ENCODE peak calls at places on chromosomes 1 and 21, in six cellular contexts. One of them, this sample, is unnamed.

GRCh38 chr21:30072496-30072895 is 94.1 kb downstream of the CLDN17 start:
- DNase-seq in mesendoderm: peak
- DNase-seq in IMR-90: no peak
- DNase-seq in neuronal stem cell: no peak
- DNase-seq in H1: peak
- DNase-seq in mesenchymal stem cell: no peak
- DNase-seq in this sample: peak

GRCh38 chr1:3372317-3372716 is 82.1 kb upstream of the ARHGEF16 start:
- DNase-seq in mesenchymal stem cell: no peak
- DNase-seq in neuronal stem cell: no peak
- DNase-seq in IMR-90: no peak
- DNase-seq in H1: no peak
- DNase-seq in mesendoderm: no peak
- DNase-seq in this sample: no peak

GRCh38 chr1:100187912-100188311 is 9.9 kb upstream of the LRRC39 start:
- DNase-seq in mesenchymal stem cell: peak
- DNase-seq in neuronal stem cell: no peak
- DNase-seq in H1: no peak
- DNase-seq in mesendoderm: no peak
- DNase-seq in IMR-90: peak
- DNase-seq in this sample: no peak

GRCh38 chr1:22619808-22620207 is 16.6 kb upstream of the C1QA start:
- DNase-seq in mesendoderm: no peak
- DNase-seq in IMR-90: no peak
- DNase-seq in H1: no peak
- DNase-seq in neuronal stem cell: no peak
- DNase-seq in mesenchymal stem cell: no peak
- DNase-seq in this sample: no peak

GRCh38 chr21:27564684-27565280 is 597.9 kb upstream of the ADAMTS5 start:
- DNase-seq in IMR-90: peak
- DNase-seq in H1: peak
- DNase-seq in mesenchymal stem cell: peak
- DNase-seq in mesendoderm: peak
- DNase-seq in neuronal stem cell: peak
- DNase-seq in this sample: peak

GRCh38 chr1:210685295-210685650 is 356.6 kb downstream of the HHAT start:
- DNase-seq in mesendoderm: no peak
- DNase-seq in mesenchymal stem cell: no peak
- DNase-seq in neuronal stem cell: no peak
- DNase-seq in IMR-90: no peak
- DNase-seq in H1: no peak
- DNase-seq in this sample: no peak

GRCh38 chr1:229339520-229339919 is 3.3 kb downstream of the CCSAP start:
- DNase-seq in H1: no peak
- DNase-seq in mesenchymal stem cell: peak
- DNase-seq in IMR-90: no peak
- DNase-seq in neuronal stem cell: no peak
- DNase-seq in mesendoderm: no peak
- DNase-seq in this sample: peak

GRCh38 chr21:25938673-25939395 is 204.1 kb downstream of the GABPA start:
- DNase-seq in IMR-90: no peak
- DNase-seq in H1: no peak
- DNase-seq in mesenchymal stem cell: peak
- DNase-seq in mesendoderm: peak
- DNase-seq in neuronal stem cell: no peak
- DNase-seq in this sample: no peak

GRCh38 chr1:229624906-229625871 is 733 bp downstream of the TAF5L start:
- DNase-seq in H1: no peak
- DNase-seq in IMR-90: peak
- DNase-seq in mesenchymal stem cell: peak
- DNase-seq in neuronal stem cell: peak
- DNase-seq in mesendoderm: peak
- DNase-seq in this sample: peak

GRCh38 chr1:167110586-167110985 is 16.7 kb downstream of the STYXL2 start:
- DNase-seq in IMR-90: no peak
- DNase-seq in mesenchymal stem cell: no peak
- DNase-seq in neuronal stem cell: no peak
- DNase-seq in mesendoderm: no peak
- DNase-seq in H1: no peak
- DNase-seq in this sample: no peak

GRCh38 chr1:221294244-221294643 is 415.0 kb downstream of the HLX start:
- DNase-seq in mesenchymal stem cell: peak
- DNase-seq in neuronal stem cell: no peak
- DNase-seq in mesendoderm: no peak
- DNase-seq in H1: no peak
- DNase-seq in IMR-90: peak
- DNase-seq in this sample: peak

GRCh38 chr1:94385354-94385947 is 32.7 kb upstream of the ABCD3 start:
- DNase-seq in mesenchymal stem cell: no peak
- DNase-seq in IMR-90: no peak
- DNase-seq in H1: no peak
- DNase-seq in mesendoderm: no peak
- DNase-seq in neuronal stem cell: no peak
- DNase-seq in this sample: no peak

GRCh38 chr1:53552146-53552940 is 93.1 kb downstream of the DMRTB1 start:
- DNase-seq in IMR-90: peak
- DNase-seq in mesendoderm: no peak
- DNase-seq in mesenchymal stem cell: no peak
- DNase-seq in neuronal stem cell: no peak
- DNase-seq in H1: peak
- DNase-seq in this sample: no peak

GRCh38 chr21:41687633-41688032 is 79.2 kb downstream of the RIPK4 start:
- DNase-seq in neuronal stem cell: no peak
- DNase-seq in mesendoderm: no peak
- DNase-seq in IMR-90: no peak
- DNase-seq in H1: no peak
- DNase-seq in mesenchymal stem cell: no peak
- DNase-seq in this sample: no peak

GRCh38 chr1:225765982-225766674 is 11.5 kb upstream of the SRP9 start:
- DNase-seq in mesendoderm: no peak
- DNase-seq in mesenchymal stem cell: no peak
- DNase-seq in IMR-90: no peak
- DNase-seq in neuronal stem cell: no peak
- DNase-seq in H1: no peak
- DNase-seq in this sample: peak

GRCh38 chr1:234478152-234478480 is 863 bp downstream of the TARBP1 start:
- DNase-seq in neuronal stem cell: no peak
- DNase-seq in mesenchymal stem cell: no peak
- DNase-seq in H1: no peak
- DNase-seq in IMR-90: peak
- DNase-seq in mesendoderm: peak
- DNase-seq in this sample: peak

GRCh38 chr1:168708698-168709406 is 20.2 kb downstream of the DPT start:
- DNase-seq in IMR-90: no peak
- DNase-seq in neuronal stem cell: no peak
- DNase-seq in H1: no peak
- DNase-seq in mesendoderm: no peak
- DNase-seq in mesenchymal stem cell: no peak
- DNase-seq in this sample: no peak

GRCh38 chr1:207495816-207496792 is at the start of gene CR1:
- DNase-seq in H1: no peak
- DNase-seq in mesendoderm: peak
- DNase-seq in neuronal stem cell: peak
- DNase-seq in mesenchymal stem cell: no peak
- DNase-seq in IMR-90: no peak
- DNase-seq in this sample: peak

GRCh38 chr1:109383087-109383779 is 14.5 kb downstream of the SORT1 start:
- DNase-seq in H1: no peak
- DNase-seq in IMR-90: no peak
- DNase-seq in mesenchymal stem cell: no peak
- DNase-seq in mesendoderm: peak
- DNase-seq in neuronal stem cell: no peak
- DNase-seq in this sample: peak

GRCh38 chr1:185823471-185823870 is 89.3 kb downstream of the HMCN1 start:
- DNase-seq in IMR-90: peak
- DNase-seq in H1: no peak
- DNase-seq in neuronal stem cell: no peak
- DNase-seq in mesendoderm: no peak
- DNase-seq in mesenchymal stem cell: peak
- DNase-seq in this sample: no peak

GRCh38 chr1:199362996-199363395 is 664.5 kb upstream of the NR5A2 start:
- DNase-seq in mesenchymal stem cell: no peak
- DNase-seq in mesendoderm: no peak
- DNase-seq in IMR-90: no peak
- DNase-seq in H1: no peak
- DNase-seq in neuronal stem cell: no peak
- DNase-seq in this sample: no peak

GRCh38 chr1:64292399-64292798 is 89.0 kb downstream of the UBE2U start:
- DNase-seq in neuronal stem cell: no peak
- DNase-seq in mesenchymal stem cell: no peak
- DNase-seq in H1: no peak
- DNase-seq in IMR-90: no peak
- DNase-seq in mesendoderm: no peak
- DNase-seq in this sample: no peak

GRCh38 chr1:55825486-55825885 is 610.3 kb upstream of the USP24 start:
- DNase-seq in neuronal stem cell: no peak
- DNase-seq in H1: no peak
- DNase-seq in IMR-90: no peak
- DNase-seq in mesenchymal stem cell: no peak
- DNase-seq in mesendoderm: no peak
- DNase-seq in this sample: no peak

GRCh38 chr1:37877991-37878544 is 18.7 kb upstream of the MTF1 start:
- DNase-seq in H1: no peak
- DNase-seq in neuronal stem cell: no peak
- DNase-seq in IMR-90: no peak
- DNase-seq in mesendoderm: no peak
- DNase-seq in mesenchymal stem cell: no peak
- DNase-seq in this sample: peak

GRCh38 chr21:28975401-28975800 is 17.3 kb downstream of the LTN1 start:
- DNase-seq in mesendoderm: no peak
- DNase-seq in H1: no peak
- DNase-seq in mesenchymal stem cell: peak
- DNase-seq in neuronal stem cell: no peak
- DNase-seq in IMR-90: peak
- DNase-seq in this sample: peak

GRCh38 chr1:150550222-150551048 is 1.2 kb downstream of the ADAMTSL4 start:
- DNase-seq in H1: no peak
- DNase-seq in IMR-90: no peak
- DNase-seq in neuronal stem cell: no peak
- DNase-seq in mesendoderm: peak
- DNase-seq in mesenchymal stem cell: peak
- DNase-seq in this sample: peak
- H3K4me3 ChIP-seq in H1: no peak
- H3K4me3 ChIP-seq in IMR-90: peak
- H3K4me3 ChIP-seq in neuronal stem cell: no peak
- H3K4me3 ChIP-seq in mesendoderm: no peak
- H3K4me3 ChIP-seq in mesenchymal stem cell: peak
- H3K4me3 ChIP-seq in this sample: peak

GRCh38 chr1:32399853-32400252 is 5.6 kb upstream of the BSDC1 start:
- DNase-seq in neuronal stem cell: no peak
- DNase-seq in mesenchymal stem cell: no peak
- DNase-seq in H1: no peak
- DNase-seq in IMR-90: no peak
- DNase-seq in mesendoderm: no peak
- DNase-seq in this sample: no peak
- H2AK5ac ChIP-seq in neuronal stem cell: no peak
- H2AK5ac ChIP-seq in mesenchymal stem cell: no peak
- H2AK5ac ChIP-seq in H1: peak
- H2AK5ac ChIP-seq in IMR-90: no peak
- H2AK5ac ChIP-seq in mesendoderm: no peak
- H2AK5ac ChIP-seq in this sample: no peak

GRCh38 chr21:15311510-15311909 is 246.7 kb upstream of the NRIP1 start:
- DNase-seq in mesendoderm: no peak
- DNase-seq in neuronal stem cell: no peak
- DNase-seq in mesenchymal stem cell: no peak
- DNase-seq in IMR-90: no peak
- DNase-seq in H1: no peak
- DNase-seq in this sample: no peak
- H3K27ac ChIP-seq in mesendoderm: no peak
- H3K27ac ChIP-seq in neuronal stem cell: no peak
- H3K27ac ChIP-seq in mesenchymal stem cell: no peak
- H3K27ac ChIP-seq in IMR-90: no peak
- H3K27ac ChIP-seq in H1: no peak
- H3K27ac ChIP-seq in this sample: no peak

GRCh38 chr1:90836345-90836679 is 119.2 kb upstream of the BARHL2 start:
- DNase-seq in H1: no peak
- DNase-seq in mesenchymal stem cell: no peak
- DNase-seq in mesendoderm: no peak
- DNase-seq in IMR-90: no peak
- DNase-seq in neuronal stem cell: no peak
- DNase-seq in this sample: no peak
- H3K4me3 ChIP-seq in H1: peak
- H3K4me3 ChIP-seq in mesenchymal stem cell: peak
- H3K4me3 ChIP-seq in mesendoderm: no peak
- H3K4me3 ChIP-seq in IMR-90: no peak
- H3K4me3 ChIP-seq in neuronal stem cell: no peak
- H3K4me3 ChIP-seq in this sample: no peak

GRCh38 chr1:213439703-213440102 is 388.7 kb downstream of the RPS6KC1 start:
- DNase-seq in mesenchymal stem cell: no peak
- DNase-seq in neuronal stem cell: no peak
- DNase-seq in IMR-90: no peak
- DNase-seq in mesendoderm: no peak
- DNase-seq in H1: no peak
- DNase-seq in this sample: no peak

GRCh38 chr1:213443415-213443814 is 392.4 kb downstream of the RPS6KC1 start:
- DNase-seq in neuronal stem cell: no peak
- DNase-seq in mesendoderm: peak
- DNase-seq in H1: no peak
- DNase-seq in IMR-90: no peak
- DNase-seq in mesenchymal stem cell: no peak
- DNase-seq in this sample: peak

GRCh38 chr1:213438339-213438738 is 387.3 kb downstream of the RPS6KC1 start:
- DNase-seq in mesenchymal stem cell: no peak
- DNase-seq in neuronal stem cell: no peak
- DNase-seq in H1: no peak
- DNase-seq in mesendoderm: no peak
- DNase-seq in IMR-90: no peak
- DNase-seq in this sample: no peak

GRCh38 chr1:213444224-213444623 is 393.2 kb downstream of the RPS6KC1 start:
- DNase-seq in IMR-90: no peak
- DNase-seq in H1: no peak
- DNase-seq in mesenchymal stem cell: no peak
- DNase-seq in mesendoderm: no peak
- DNase-seq in neuronal stem cell: no peak
- DNase-seq in this sample: no peak

GRCh38 chr1:213440766-213441165 is 389.7 kb downstream of the RPS6KC1 start:
- DNase-seq in H1: no peak
- DNase-seq in IMR-90: no peak
- DNase-seq in mesenchymal stem cell: no peak
- DNase-seq in mesendoderm: no peak
- DNase-seq in neuronal stem cell: no peak
- DNase-seq in this sample: no peak
- H2AK5ac ChIP-seq in H1: no peak
- H2AK5ac ChIP-seq in IMR-90: no peak
- H2AK5ac ChIP-seq in mesenchymal stem cell: no peak
- H2AK5ac ChIP-seq in mesendoderm: no peak
- H2AK5ac ChIP-seq in neuronal stem cell: no peak
- H2AK5ac ChIP-seq in this sample: no peak